ENCODE peak calls at places on chromosomes 3 and 15, in seven cellular contexts. P is NCI-H2171, F is NCI-H1417, Q is ACHN, S is KG1, G is Calu3, H is H9. R is an unnamed sample.
A peak's percentile ranks its signal among the peaks of the same experiment; 100 is the strongest.

GRCh38 chr3:36909666-36910065 is 35.2 kb downstream of the TRANK1 start:
- DNase-seq in P (no peak), F (no peak), Q (no peak), S (no peak), G (no peak), H (no peak), R (no peak)

GRCh38 chr3:170470063-170471006 is 51.7 kb downstream of the CLDN11 start:
- DNase-seq in P (peak; percentile 85), F (peak; percentile 61), Q (no peak), S (no peak), G (no peak), H (no peak), R (no peak)

GRCh38 chr15:53872410-53872809 is 105.8 kb upstream of the UNC13C start:
- DNase-seq in P (no peak), F (no peak), Q (no peak), S (no peak), G (no peak), H (no peak), R (no peak)

GRCh38 chr3:61862614-61863289 is 301.4 kb downstream of the PTPRG start:
- DNase-seq in P (no peak), F (no peak), Q (no peak), S (no peak), G (no peak), H (no peak), R (no peak)

GRCh38 chr15:71049706-71050422 is 65.4 kb upstream of the THSD4 start:
- DNase-seq in P (no peak), F (no peak), Q (no peak), S (no peak), G (no peak), H (no peak), R (no peak)

GRCh38 chr3:50127251-50127671 is 27.9 kb upstream of the SEMA3F start:
- DNase-seq in P (no peak), F (no peak), Q (no peak), S (no peak), G (no peak), H (no peak), R (no peak)

GRCh38 chr3:39428745-39429201 is 22.3 kb downstream of the RPSA start:
- DNase-seq in P (no peak), F (no peak), Q (no peak), S (no peak), G (no peak), H (no peak), R (no peak)

GRCh38 chr15:50137330-50137761 is 18.3 kb upstream of the ATP8B4 start:
- DNase-seq in P (no peak), F (no peak), Q (peak; percentile 70), S (no peak), G (peak; percentile 21), H (no peak), R (peak; percentile 84)

GRCh38 chr3:194396897-194397756 is 1.9 kb downstream of the GP5 start:
- DNase-seq in P (no peak), F (no peak), Q (no peak), S (no peak), G (no peak), H (peak; percentile 66), R (no peak)

GRCh38 chr3:38346584-38347410 is at the start of gene XYLB:
- DNase-seq in P (peak; percentile 25), F (peak; percentile 56), Q (peak; percentile 80), S (peak; percentile 82), G (peak; percentile 91), H (peak; percentile 78), R (peak; percentile 89)

GRCh38 chr15:31278056-31278445 is 48.6 kb upstream of the KLF13 start:
- DNase-seq in P (no peak), F (no peak), Q (no peak), S (no peak), G (no peak), H (peak; percentile 27), R (peak; percentile 56)

GRCh38 chr15:24857094-24857437 is 97.7 kb upstream of the SNRPN start:
- DNase-seq in P (no peak), F (no peak), Q (no peak), S (no peak), G (no peak), H (no peak), R (no peak)

GRCh38 chr3:45214061-45214680 is 11.9 kb downstream of the TMEM158 start:
- DNase-seq in P (no peak), F (no peak), Q (no peak), S (no peak), G (no peak), H (peak; percentile 57), R (peak; percentile 81)

GRCh38 chr3:37922721-37923575 is 61.3 kb downstream of the CTDSPL start:
- DNase-seq in P (no peak), F (no peak), Q (no peak), S (peak; percentile 59), G (no peak), H (no peak), R (peak; percentile 68)

GRCh38 chr3:129723558-129724324 is 117.3 kb upstream of the PLXND1 start:
- DNase-seq in P (no peak), F (no peak), Q (no peak), S (no peak), G (no peak), H (no peak), R (no peak)

GRCh38 chr15:65132841-65133549 is 613 bp downstream of the PDCD7 start:
- DNase-seq in P (no peak), F (peak; percentile 3), Q (peak; percentile 62), S (no peak), G (peak; percentile 60), H (peak; percentile 53), R (peak; percentile 78)

GRCh38 chr3:105791919-105792786 is 76.7 kb downstream of the CBLB start:
- DNase-seq in P (no peak), F (no peak), Q (no peak), S (no peak), G (no peak), H (no peak), R (peak; percentile 54)

GRCh38 chr15:99017322-99017701 is 9.7 kb upstream of the PGPEP1L start:
- DNase-seq in P (peak; percentile 81), F (no peak), Q (no peak), S (no peak), G (no peak), H (no peak), R (no peak)

GRCh38 chr3:79618883-79619282 is 148.9 kb downstream of the ROBO1 start:
- DNase-seq in P (no peak), F (no peak), Q (peak; percentile 24), S (no peak), G (no peak), H (no peak), R (no peak)

GRCh38 chr3:33377931-33378330 is 62.3 kb downstream of the UBP1 start:
- DNase-seq in P (no peak), F (no peak), Q (no peak), S (no peak), G (no peak), H (no peak), R (peak; percentile 65)

GRCh38 chr3:145952541-145952940 is 208.4 kb downstream of the PLOD2 start:
- DNase-seq in P (no peak), F (no peak), Q (no peak), S (no peak), G (no peak), H (no peak), R (no peak)

GRCh38 chr3:43087249-43087776 is 18.6 kb downstream of the POMGNT2 start:
- DNase-seq in P (no peak), F (no peak), Q (no peak), S (no peak), G (no peak), H (no peak), R (no peak)

GRCh38 chr15:38648116-38648843 is 83.7 kb upstream of the RASGRP1 start:
- DNase-seq in P (no peak), F (no peak), Q (no peak), S (no peak), G (no peak), H (no peak), R (no peak)